ENCODE peak calls at places on chromosomes 12 and 14, in five cellular contexts. Q is effector memory CD4-positive, alpha-beta T cell; Z is hypothalamus; R is NCI-H1436; J is activated CD4-positive, alpha-beta T cell treated with anti-CD3 and anti-CD28 coated beads, Interleukin-2, amount 50 U/mL, for 1 hour. B is an unnamed sample.

GRCh38 chr12:104498211-104498801 is 41.6 kb downstream of the CHST11 start:
- DNase-seq in J (peak), Z (no peak), Q (peak), R (no peak), B (no peak)

GRCh38 chr12:71415336-71416231 is 24.0 kb upstream of the LGR5 start:
- DNase-seq in Q (no peak), J (peak), Z (no peak), R (peak), B (peak)

GRCh38 chr14:91911474-91912032 is 35.9 kb downstream of the FBLN5 start:
- DNase-seq in J (peak), Q (peak), Z (no peak), R (no peak), B (peak)

GRCh38 chr14:65408113-65408512 is 4.4 kb upstream of the FUT8 start:
- DNase-seq in J (no peak), R (no peak), Z (no peak), Q (no peak), B (no peak)

GRCh38 chr14:88229428-88229827 is 93.6 kb downstream of the KCNK10 start:
- DNase-seq in Q (no peak), J (no peak), R (no peak), Z (no peak), B (no peak)

GRCh38 chr14:84707830-84708229 is 822.1 kb upstream of the FLRT2 start:
- DNase-seq in J (no peak), Q (no peak), Z (no peak), R (no peak), B (no peak)

GRCh38 chr14:33567736-33568124 is 383.1 kb downstream of the EGLN3 start:
- DNase-seq in R (no peak), Q (no peak), Z (no peak), J (no peak), B (peak)

GRCh38 chr12:127485528-127485927 is 781.4 kb upstream of the TMEM132C start:
- DNase-seq in Z (no peak), J (no peak), Q (no peak), R (peak), B (peak)

GRCh38 chr14:32762886-32763285 is 175.8 kb upstream of the NPAS3 start:
- DNase-seq in Z (no peak), R (no peak), Q (no peak), J (no peak), B (peak)

GRCh38 chr12:83136421-83136820 is 449.7 kb downstream of the TMTC2 start:
- DNase-seq in Z (no peak), J (no peak), R (no peak), Q (no peak), B (no peak)

GRCh38 chr12:107761502-107761904 is 566 bp upstream of the PRDM4 start:
- DNase-seq in Q (no peak), J (no peak), R (no peak), Z (no peak), B (no peak)

GRCh38 chr12:29693962-29694361 is 89.8 kb downstream of the TMTC1 start:
- DNase-seq in Z (no peak), J (no peak), Q (no peak), R (no peak), B (no peak)

GRCh38 chr12:130462558-130462924 is 124.9 kb downstream of the PIWIL1 start:
- DNase-seq in R (no peak), Q (no peak), J (no peak), Z (no peak), B (no peak)

GRCh38 chr14:22650046-22650739 is 6.0 kb upstream of the OR6J1 start:
- DNase-seq in Q (no peak), J (no peak), R (no peak), Z (no peak), B (no peak)

GRCh38 chr12:100346660-100347059 is 10.2 kb upstream of the SLC17A8 start:
- DNase-seq in R (peak), Q (no peak), J (no peak), Z (no peak), B (no peak)

GRCh38 chr14:64442300-64442988 is 22.9 kb upstream of the AKAP5 start:
- DNase-seq in J (no peak), Q (no peak), Z (no peak), R (no peak), B (no peak)

GRCh38 chr14:86787782-86788181 is 1205.2 kb downstream of the GALC start:
- DNase-seq in R (no peak), Q (no peak), J (no peak), Z (no peak), B (peak)

GRCh38 chr12:77777274-77777673 is 53.4 kb upstream of the NAV3 start:
- DNase-seq in Z (no peak), Q (no peak), J (no peak), R (no peak), B (peak)

GRCh38 chr12:2650261-2651060 is 144.3 kb upstream of the FKBP4 start:
- DNase-seq in J (no peak), R (no peak), Z (no peak), Q (no peak), B (no peak)

GRCh38 chr14:58129208-58129607 is 22.8 kb downstream of the ARMH4 start:
- DNase-seq in R (no peak), J (no peak), Q (no peak), Z (no peak), B (no peak)

GRCh38 chr12:67069451-67070306 is 199.5 kb upstream of the CAND1 start:
- DNase-seq in J (peak), R (peak), Z (no peak), Q (no peak), B (no peak)

GRCh38 chr12:12439636-12440035 is 82.8 kb downstream of the BORCS5 start:
- DNase-seq in Z (no peak), R (no peak), Q (peak), J (peak), B (peak)

GRCh38 chr12:131455581-131456110 is 255.2 kb upstream of the SFSWAP start:
- DNase-seq in Q (no peak), Z (no peak), R (no peak), J (no peak), B (no peak)

GRCh38 chr12:19546611-19547162 is 107.4 kb downstream of the AEBP2 start:
- DNase-seq in R (no peak), Q (no peak), J (no peak), Z (no peak), B (peak)

GRCh38 chr14:76329150-76329881 is 46.6 kb upstream of the ESRRB start:
- DNase-seq in J (no peak), Z (no peak), R (no peak), Q (no peak), B (no peak)

GRCh38 chr12:6792522-6793201 is 3.3 kb downstream of the CD4 start:
- DNase-seq in Q (no peak), J (peak), R (no peak), Z (no peak), B (no peak)

GRCh38 chr14:64708148-64709004 is 4.2 kb downstream of the PLEKHG3 start:
- DNase-seq in R (no peak), Q (peak), J (no peak), Z (no peak), B (no peak)

GRCh38 chr14:70448633-70449032 is 3.3 kb upstream of the ADAM21 start:
- DNase-seq in Q (no peak), Z (no peak), R (no peak), J (no peak), B (peak)

GRCh38 chr12:386651-387050 is 2.5 kb downstream of the KDM5A start:
- DNase-seq in R (no peak), Q (no peak), J (no peak), Z (no peak), B (peak)

GRCh38 chr14:49477576-49477975 is 108.6 kb downstream of the RPS29 start:
- DNase-seq in J (no peak), Q (no peak), Z (no peak), R (no peak), B (no peak)

GRCh38 chr14:27557445-27557844 is 959.6 kb upstream of the NOVA1 start:
- DNase-seq in Z (no peak), J (no peak), R (no peak), Q (no peak), B (no peak)

GRCh38 chr14:73243341-73243740 is 6.0 kb downstream of the PAPLN start:
- DNase-seq in J (no peak), Q (no peak), Z (no peak), R (no peak), B (no peak)

GRCh38 chr14:62117010-62117717 is 354.9 kb downstream of the SNAPC1 start:
- DNase-seq in J (peak), Q (no peak), Z (peak), R (peak), B (peak)

GRCh38 chr12:46402451-46402850 is 29.9 kb upstream of the SLC38A2 start:
- DNase-seq in Q (no peak), R (no peak), Z (no peak), J (no peak), B (peak)

GRCh38 chr14:24246765-24247212 is 4.4 kb upstream of the TINF2 start:
- DNase-seq in R (no peak), J (peak), Z (no peak), Q (no peak), B (no peak)

B was measured in fibroblast of the aortic adventitia.